ENCODE peak calls at places on chromosomes 1 and 21, in four cellular contexts. H is K562, Z is GM12878, U is endothelial cell of umbilical vein. V is an unnamed sample.

GRCh38 chr1:203797216-203797615 is 1.8 kb downstream of the ZBED6 start:
- DNase-seq in H (no peak), Z (no peak), U (no peak), V (no peak)

GRCh38 chr1:12524266-12524665 is 93.7 kb downstream of the DHRS3 start:
- DNase-seq in H (no peak), Z (no peak), U (no peak), V (no peak)

GRCh38 chr1:212637902-212638301 is 29.3 kb downstream of the ATF3 start:
- DNase-seq in H (no peak), Z (no peak), U (no peak), V (peak)

GRCh38 chr1:89633103-89633744 is at the start of gene LRRC8C:
- DNase-seq in H (peak), Z (no peak), U (no peak), V (peak)

GRCh38 chr1:115133440-115133839 is 44.1 kb upstream of the TSPAN2 start:
- DNase-seq in H (no peak), Z (no peak), U (peak), V (peak)

GRCh38 chr1:85607126-85607912 is 26.8 kb downstream of the CCN1 start:
- DNase-seq in H (no peak), Z (no peak), U (peak), V (peak)

GRCh38 chr1:46755121-46755520 is 36.2 kb upstream of the EFCAB14 start:
- DNase-seq in H (no peak), Z (no peak), U (no peak), V (no peak)

GRCh38 chr21:28959367-28960099 is 33.1 kb downstream of the LTN1 start:
- DNase-seq in H (no peak), Z (no peak), U (peak), V (peak)

GRCh38 chr1:70509996-70510876 is 99.2 kb downstream of the CTH start:
- DNase-seq in H (peak), Z (peak), U (peak), V (peak)

GRCh38 chr1:187928288-187928687 is 1099.5 kb downstream of the PLA2G4A start:
- DNase-seq in H (no peak), Z (no peak), U (peak), V (peak)

GRCh38 chr1:157166581-157166980 is 28.4 kb upstream of the ETV3 start:
- DNase-seq in H (no peak), Z (no peak), U (no peak), V (no peak)

GRCh38 chr1:194081444-194081843 is 895.0 kb upstream of the B3GALT2 start:
- DNase-seq in H (no peak), Z (no peak), U (peak), V (no peak)

GRCh38 chr1:234368320-234369032 is 4.8 kb upstream of the COA6 start:
- DNase-seq in H (peak), Z (no peak), U (no peak), V (no peak)

GRCh38 chr1:165387956-165388355 is 31.4 kb upstream of the LMX1A start:
- DNase-seq in H (no peak), Z (no peak), U (no peak), V (no peak)

GRCh38 chr1:92877081-92877711 is 45.4 kb downstream of the RPL5 start:
- DNase-seq in H (no peak), Z (no peak), U (no peak), V (no peak)

GRCh38 chr1:151143986-151144385 is 2.4 kb downstream of the SEMA6C start:
- DNase-seq in H (no peak), Z (no peak), U (no peak), V (no peak)

GRCh38 chr1:26555550-26555981 is 26.0 kb downstream of the RPS6KA1 start:
- DNase-seq in H (peak), Z (no peak), U (no peak), V (no peak)

GRCh38 chr1:186722711-186723309 is 42.6 kb upstream of the PTGS2 start:
- DNase-seq in H (peak), Z (no peak), U (peak), V (peak)

GRCh38 chr1:2840036-2840809 is 38.7 kb upstream of the TTC34 start:
- DNase-seq in H (peak), Z (no peak), U (no peak), V (no peak)

GRCh38 chr1:9317591-9318331 is 25.1 kb downstream of the SPSB1 start:
- DNase-seq in H (no peak), Z (no peak), U (peak), V (peak)

GRCh38 chr1:164706596-164706995 is 147.6 kb downstream of the PBX1 start:
- DNase-seq in H (no peak), Z (no peak), U (no peak), V (peak)

GRCh38 chr21:45836268-45836655 is 145.3 kb upstream of the COL6A1 start:
- DNase-seq in H (no peak), Z (no peak), U (no peak), V (peak)

GRCh38 chr1:226711976-226712778 is 26.9 kb downstream of the ITPKB start:
- DNase-seq in H (no peak), Z (no peak), U (no peak), V (no peak)

GRCh38 chr1:93200714-93201113 is 20.2 kb downstream of the CCDC18 start:
- DNase-seq in H (no peak), Z (no peak), U (no peak), V (no peak)

GRCh38 chr1:47995306-47996050 is 1.7 kb downstream of the TRABD2B start:
- DNase-seq in H (no peak), Z (no peak), U (no peak), V (no peak)

GRCh38 chr1:33280091-33280661 is 23.9 kb downstream of the ZNF362 start:
- DNase-seq in H (peak), Z (no peak), U (no peak), V (no peak)

GRCh38 chr1:116990612-116991151 is 10.9 kb upstream of the CD101 start:
- DNase-seq in H (no peak), Z (no peak), U (peak), V (peak)

GRCh38 chr1:234408757-234409156 is 35.5 kb downstream of the COA6 start:
- DNase-seq in H (no peak), Z (no peak), U (no peak), V (no peak)

GRCh38 chr1:34770891-34771508 is 10.0 kb upstream of the GJB3 start:
- DNase-seq in H (no peak), Z (no peak), U (no peak), V (no peak)

GRCh38 chr1:41021526-41022308 is at the start of gene SLFNL1:
- DNase-seq in H (peak), Z (no peak), U (no peak), V (peak)

GRCh38 chr1:241591317-241591716 is 48.9 kb downstream of the CHML start:
- DNase-seq in H (no peak), Z (no peak), U (no peak), V (peak)

GRCh38 chr1:24927473-24927872 is 2.6 kb downstream of the RUNX3 start:
- DNase-seq in H (no peak), Z (no peak), U (no peak), V (no peak)

GRCh38 chr1:82782599-82782998 is 981.9 kb downstream of the ADGRL2 start:
- DNase-seq in H (no peak), Z (no peak), U (no peak), V (no peak)

GRCh38 chr1:182261655-182262054 is 129.9 kb downstream of the GLUL start:
- DNase-seq in H (no peak), Z (no peak), U (no peak), V (no peak)

GRCh38 chr1:182257369-182258063 is 134.1 kb downstream of the GLUL start:
- DNase-seq in H (peak), Z (no peak), U (no peak), V (no peak)

GRCh38 chr1:182260516-182260915 is 131.1 kb downstream of the GLUL start:
- DNase-seq in H (peak), Z (no peak), U (no peak), V (no peak)

GRCh38 chr1:182259963-182260362 is 131.6 kb downstream of the GLUL start:
- DNase-seq in H (no peak), Z (no peak), U (no peak), V (no peak)

GRCh38 chr1:182259229-182259872 is 132.2 kb downstream of the GLUL start:
- DNase-seq in H (peak), Z (peak), U (no peak), V (no peak)
- TF ChIP-seq FOS in H (no peak), Z (no peak), U (no peak), V (no peak)

GRCh38 chr1:43931711-43932660 is 1.6 kb upstream of the ARTN start:
- DNase-seq in H (no peak), Z (no peak), U (no peak), V (no peak)
- TF ChIP-seq FOS in H (no peak), Z (no peak), U (no peak), V (no peak)

DNA sequence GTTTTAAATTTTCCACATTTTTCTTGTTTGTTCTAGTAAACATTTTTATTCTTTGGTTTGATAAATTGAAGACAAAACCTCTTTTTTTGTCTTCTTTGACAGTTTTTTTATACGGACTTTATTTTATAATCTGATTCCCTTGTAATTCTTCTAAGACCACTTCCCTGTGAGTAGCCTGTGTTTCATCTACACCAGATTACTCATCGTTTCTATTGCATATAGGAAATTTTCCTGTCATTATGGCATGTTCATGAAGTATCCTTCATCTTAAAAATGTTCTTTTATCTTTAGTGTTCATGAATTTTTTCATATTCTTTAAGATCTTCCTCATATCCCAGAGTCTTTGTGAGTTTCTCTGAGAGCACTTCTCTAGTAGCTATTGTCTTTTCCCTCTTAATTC is 109.8 kb downstream of the USP25 start:
- DNase-seq in H (no peak), Z (no peak), U (no peak), V (peak)
- TF ChIP-seq FOS in H (no peak), Z (no peak), U (peak), V (no peak)

DNA sequence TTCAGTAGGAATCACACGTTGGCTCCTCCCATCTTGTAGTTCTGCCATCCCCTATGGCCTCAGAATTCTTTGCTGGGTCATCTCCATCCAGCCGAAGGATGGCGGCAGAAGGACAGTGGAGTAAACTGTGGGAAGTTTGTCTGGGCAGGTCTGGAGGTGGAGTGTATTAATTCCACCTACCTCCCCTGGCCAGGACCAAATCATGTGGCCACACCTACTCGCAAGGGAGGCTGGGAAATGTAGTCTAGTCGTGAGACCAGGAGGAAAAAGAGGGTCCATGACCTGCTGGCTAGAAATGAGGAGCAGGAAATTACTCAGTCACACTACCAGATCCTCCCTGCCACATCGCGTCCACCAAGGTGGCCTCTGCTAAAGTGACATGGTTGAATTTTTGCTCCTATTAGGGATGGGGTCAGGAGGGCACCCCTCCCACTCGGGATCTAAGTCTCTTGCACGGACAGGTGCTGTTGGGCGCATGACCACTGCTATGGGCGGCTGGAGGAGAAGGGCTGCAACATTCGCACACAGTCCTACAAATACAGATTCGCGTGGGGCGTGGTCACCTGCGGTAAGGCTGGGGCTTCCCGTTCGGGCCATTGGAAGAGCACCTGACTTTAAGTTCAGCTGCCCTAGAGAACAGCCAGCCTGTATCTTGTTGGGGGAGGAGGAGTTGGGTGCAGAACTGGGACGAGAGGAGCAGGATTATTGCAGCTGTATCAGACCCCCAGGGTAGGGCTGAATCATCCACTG is 19.5 kb downstream of the PLA2G5 start:
- DNase-seq in H (peak), Z (no peak), U (no peak), V (no peak)
- TF ChIP-seq FOS in H (no peak), Z (no peak), U (no peak), V (no peak)

GRCh38 chr1:110051262-110051648 is 16.8 kb downstream of the STRIP1 start:
- DNase-seq in H (no peak), Z (no peak), U (no peak), V (peak)

GRCh38 chr1:110056284-110056680 is 14.2 kb downstream of the ALX3 start:
- DNase-seq in H (no peak), Z (no peak), U (no peak), V (no peak)

GRCh38 chr1:110055493-110056283 is 14.8 kb downstream of the ALX3 start:
- DNase-seq in H (no peak), Z (no peak), U (no peak), V (peak)

GRCh38 chr1:110056776-110057175 is 13.7 kb downstream of the ALX3 start:
- DNase-seq in H (no peak), Z (no peak), U (no peak), V (peak)

GRCh38 chr1:110053557-110054428 is 16.7 kb downstream of the ALX3 start:
- DNase-seq in H (peak), Z (no peak), U (peak), V (peak)
- TF ChIP-seq FOS in H (no peak), Z (no peak), U (no peak), V (no peak)

V was measured in IMR-90.